ENCODE peak calls at places on chromosomes 12 and 14, in nine cellular contexts. N is A172; Q is GF-D8; F is NCI-H748 treated with DMSO at 0.1 percent for 48 hours; E is heart left ventricle; B is neural crest cell; I is stimulated activated CD4-positive, alpha-beta T cell treated with anti-CD3 and anti-CD28 coated beads, Interleukin-1b, Interleukin-23, amount 100 ng/mL, for 1 hour; G is lower leg skin; O is left lung. X is an unnamed sample.

GRCh38 chr14:54664961-54665360 is 98.0 kb downstream of the SAMD4A start:
- DNase-seq in Q (no peak), I (no peak), O (no peak), N (no peak), G (no peak), E (no peak), F (no peak), B (no peak), X (no peak)

GRCh38 chr12:74620932-74621331 is 83.3 kb downstream of the ATXN7L3B start:
- DNase-seq in O (no peak), N (no peak), E (no peak), G (no peak), Q (no peak), I (no peak), F (no peak), B (no peak), X (no peak)

GRCh38 chr12:116821291-116821690 is 60.0 kb downstream of the HRK start:
- DNase-seq in I (no peak), B (peak; percentile 29), G (no peak), F (no peak), E (no peak), N (no peak), O (no peak), Q (no peak), X (peak; percentile 74)

GRCh38 chr12:54701940-54702592 is 53.9 kb upstream of the DCD start:
- DNase-seq in E (no peak), B (no peak), F (peak; percentile 21), I (no peak), G (no peak), Q (no peak), N (peak; percentile 33), O (no peak), X (no peak)

GRCh38 chr12:3000548-3001275 is 41.5 kb downstream of the TEAD4 start:
- DNase-seq in I (no peak), G (no peak), B (no peak), F (no peak), E (no peak), O (no peak), N (no peak), Q (no peak), X (peak; percentile 74)

GRCh38 chr12:57176846-57177245 is 29.4 kb upstream of the LRP1-AS start:
- DNase-seq in Q (no peak), I (no peak), N (peak; percentile 56), F (no peak), O (no peak), E (no peak), G (no peak), B (no peak), X (no peak)

GRCh38 chr14:50388256-50388931 is 8.3 kb downstream of the CDKL1 start:
- DNase-seq in O (no peak), G (no peak), E (no peak), N (no peak), Q (no peak), I (no peak), B (no peak), F (no peak), X (no peak)

GRCh38 chr12:42556917-42557316 is 32.6 kb downstream of the PRICKLE1 start:
- DNase-seq in F (no peak), E (no peak), B (no peak), G (no peak), O (no peak), N (no peak), Q (no peak), I (no peak), X (no peak)

GRCh38 chr14:31970744-31971143 is 106.4 kb upstream of the ARHGAP5 start:
- DNase-seq in B (no peak), O (no peak), G (no peak), F (no peak), N (no peak), I (no peak), Q (no peak), E (no peak), X (no peak)

GRCh38 chr12:111406474-111407370 is 999 bp downstream of the SH2B3 start:
- DNase-seq in I (no peak), B (no peak), Q (peak; percentile 30), E (peak; percentile 66), O (peak; percentile 79), F (no peak), G (no peak), N (no peak), X (no peak)